ENCODE peak calls at places on chromosome 15, in seven cellular contexts. L is HCT116, D is HepG2, X is A549, R is K562, Y is SK-N-SH, J is GM12878. T is an unnamed sample.

GRCh38 chr15:87746333-87746732 is 510.2 kb downstream of the NTRK3 start:
- DNase-seq in L (no peak), D (no peak), X (no peak), R (no peak), Y (no peak), J (no peak), T (no peak)

GRCh38 chr15:51702710-51703109 is 21.4 kb downstream of the SCG3 start:
- DNase-seq in L (no peak), D (no peak), X (no peak), R (no peak), Y (no peak), J (no peak), T (no peak)

GRCh38 chr15:53739651-53740050 is 19.8 kb downstream of the WDR72 start:
- DNase-seq in L (no peak), D (no peak), X (no peak), R (no peak), Y (no peak), J (no peak), T (no peak)

GRCh38 chr15:82177291-82178010 is 85.1 kb downstream of the EFL1 start:
- DNase-seq in L (no peak), D (no peak), X (no peak), R (no peak), Y (no peak), J (no peak), T (no peak)

GRCh38 chr15:26767169-26767670 is 5.6 kb downstream of the GABRB3 start:
- DNase-seq in L (no peak), D (no peak), X (peak), R (no peak), Y (peak), J (no peak), T (no peak)

GRCh38 chr15:72201346-72202029 is 3.9 kb upstream of the GRAMD2A start:
- DNase-seq in L (no peak), D (no peak), X (no peak), R (no peak), Y (no peak), J (no peak), T (no peak)

GRCh38 chr15:40157748-40158447 is 3.0 kb upstream of the BUB1B start:
- DNase-seq in L (no peak), D (no peak), X (no peak), R (no peak), Y (no peak), J (no peak), T (no peak)

GRCh38 chr15:81642451-81642990 is 268.5 kb upstream of the TMC3 start:
- DNase-seq in L (no peak), D (no peak), X (no peak), R (no peak), Y (no peak), J (no peak), T (no peak)

GRCh38 chr15:77510066-77511044 is 89.7 kb downstream of the HMG20A start:
- DNase-seq in L (no peak), D (no peak), X (no peak), R (no peak), Y (no peak), J (no peak), T (no peak)

GRCh38 chr15:27561816-27562215 is 537.3 kb downstream of the OCA2 start:
- DNase-seq in L (no peak), D (no peak), X (no peak), R (no peak), Y (no peak), J (no peak), T (no peak)

GRCh38 chr15:57060799-57061198 is 142.4 kb downstream of the TCF12 start:
- DNase-seq in L (peak), D (peak), X (no peak), R (no peak), Y (no peak), J (no peak), T (peak)

GRCh38 chr15:43249236-43249635 is 17.5 kb downstream of the TGM5 start:
- DNase-seq in L (no peak), D (no peak), X (no peak), R (no peak), Y (no peak), J (no peak), T (no peak)

GRCh38 chr15:43251185-43251862 is 15.4 kb downstream of the TGM5 start:
- DNase-seq in L (no peak), D (no peak), X (no peak), R (no peak), Y (no peak), J (no peak), T (no peak)

GRCh38 chr15:43251863-43252241 is 14.9 kb downstream of the TGM5 start:
- DNase-seq in L (no peak), D (no peak), X (no peak), R (no peak), Y (no peak), J (peak), T (no peak)

GRCh38 chr15:43250785-43251184 is 15.9 kb downstream of the TGM5 start:
- DNase-seq in L (no peak), D (no peak), X (no peak), R (no peak), Y (no peak), J (no peak), T (no peak)

GRCh38 chr15:43249699-43250203 is 17.0 kb downstream of the TGM5 start:
- DNase-seq in L (no peak), D (no peak), X (no peak), R (no peak), Y (no peak), J (peak), T (no peak)
- TF ChIP-seq MAX in L (no peak), D (no peak), X (no peak), R (peak), Y (no peak), J (peak), T (no peak)

DNA sequence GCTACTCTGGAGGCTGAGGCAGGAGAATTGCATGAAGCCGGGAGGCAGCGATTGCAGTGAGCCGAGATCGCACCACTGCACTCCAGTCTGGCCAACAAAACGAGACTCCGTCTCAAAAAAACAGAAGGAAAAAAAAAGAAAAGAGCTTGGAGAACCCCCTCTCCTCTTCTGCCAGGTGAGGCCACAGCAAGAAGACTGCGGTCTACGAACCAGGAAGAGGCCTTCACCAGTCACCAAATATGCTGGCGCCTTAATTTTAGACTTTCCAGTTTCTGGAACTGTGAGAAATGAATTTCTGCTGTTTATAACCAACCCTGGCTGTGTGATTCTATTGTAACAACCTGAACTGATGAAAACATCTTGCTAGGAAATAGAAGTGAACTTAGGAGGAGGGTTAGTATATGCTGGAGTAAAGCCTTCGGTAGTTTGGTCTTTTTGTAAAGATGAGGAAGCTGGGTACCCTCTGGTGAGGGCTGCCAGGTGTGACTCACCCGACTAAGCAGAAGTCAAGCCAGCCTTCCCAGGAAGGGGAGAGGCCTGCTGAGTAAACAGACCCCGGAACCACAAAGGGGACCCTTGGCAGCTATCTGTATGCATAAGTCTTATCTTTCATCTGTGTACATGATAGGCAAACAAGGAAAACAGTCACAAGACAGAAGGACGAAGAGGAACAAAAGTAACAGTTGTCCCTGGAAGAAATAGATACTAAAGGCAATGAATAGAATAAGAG is 78.7 kb downstream of the KLF13 start:
- DNase-seq in L (no peak), D (peak), X (no peak), R (no peak), Y (no peak), J (no peak), T (peak)
- H3K4me2 ChIP-seq in L (peak), D (peak), X (no peak), R (no peak), Y (no peak), J (no peak), T (no peak)

DNA sequence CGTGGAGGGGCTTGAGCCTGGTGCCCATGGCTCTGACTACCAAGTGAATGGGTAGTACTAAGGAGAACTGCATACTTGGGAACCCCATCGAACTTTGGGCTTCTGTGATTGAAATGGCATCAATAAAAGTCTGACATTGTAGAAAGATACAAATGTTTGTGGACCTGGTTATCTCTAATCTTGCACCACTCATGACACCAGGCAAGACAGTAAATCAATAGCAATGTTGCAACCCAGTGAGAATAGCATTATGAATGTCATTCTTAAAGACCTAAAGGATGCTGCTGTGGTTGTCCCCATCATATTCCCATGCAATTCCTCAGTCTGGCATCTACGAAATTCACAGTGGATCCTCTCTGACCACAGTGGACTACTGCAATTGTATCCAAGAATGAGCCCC is 233.6 kb upstream of the LYSMD4 start:
- DNase-seq in L (no peak), D (no peak), X (no peak), R (no peak), Y (no peak), J (no peak), T (no peak)
- H3K27ac ChIP-seq in L (no peak), D (no peak), X (no peak), R (no peak), Y (no peak), J (no peak), T (no peak)

GRCh38 chr15:80480909-80481308 is 76.7 kb downstream of the ARNT2 start:
- DNase-seq in L (no peak), D (no peak), X (no peak), R (no peak), Y (no peak), J (no peak), T (no peak)
- TF ChIP-seq MAX in L (no peak), D (no peak), X (no peak), R (no peak), Y (no peak), J (no peak), T (no peak)

DNA sequence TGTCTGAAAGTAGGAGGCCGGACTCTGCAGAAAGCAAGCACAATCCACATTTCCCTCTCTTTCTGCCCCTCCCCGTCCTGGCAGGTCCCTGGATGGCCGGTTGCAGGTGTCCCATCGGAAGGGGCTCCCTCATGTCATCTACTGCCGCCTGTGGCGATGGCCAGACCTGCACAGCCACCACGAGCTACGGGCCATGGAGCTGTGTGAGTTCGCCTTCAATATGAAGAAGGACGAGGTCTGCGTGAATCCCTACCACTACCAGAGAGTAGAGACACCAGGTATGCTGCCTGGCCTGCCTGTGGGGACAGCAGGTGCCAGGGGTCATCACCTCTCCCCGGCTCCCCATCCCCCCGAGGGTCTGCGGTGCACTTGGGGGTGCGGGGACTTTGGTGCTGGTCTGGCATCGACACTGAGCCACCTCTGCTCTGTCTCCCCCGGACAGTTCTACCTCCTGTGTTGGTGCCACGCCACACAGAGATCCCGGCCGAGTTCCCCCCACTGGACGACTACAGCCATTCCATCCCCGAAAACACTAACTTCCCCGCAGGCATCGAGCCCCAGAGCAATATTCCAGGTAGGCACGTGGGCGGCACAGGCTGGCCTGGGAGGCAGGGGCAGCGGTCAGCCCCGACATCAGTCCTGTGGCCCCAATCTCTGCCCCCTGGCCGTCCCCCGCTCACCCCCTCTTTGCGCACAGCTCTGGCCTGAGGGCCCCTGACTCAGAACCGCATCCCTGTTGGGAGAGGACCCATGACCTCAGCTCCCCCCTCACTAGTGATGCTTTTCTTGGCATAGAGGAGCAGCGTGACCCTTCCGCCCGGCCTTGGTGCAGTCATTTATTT is 89.4 kb downstream of the AAGAB start:
- DNase-seq in L (no peak), D (no peak), X (no peak), R (no peak), Y (no peak), J (no peak), T (peak)
- H3K4me2 ChIP-seq in L (no peak), D (no peak), X (no peak), R (no peak), Y (no peak), J (no peak), T (peak)

DNA sequence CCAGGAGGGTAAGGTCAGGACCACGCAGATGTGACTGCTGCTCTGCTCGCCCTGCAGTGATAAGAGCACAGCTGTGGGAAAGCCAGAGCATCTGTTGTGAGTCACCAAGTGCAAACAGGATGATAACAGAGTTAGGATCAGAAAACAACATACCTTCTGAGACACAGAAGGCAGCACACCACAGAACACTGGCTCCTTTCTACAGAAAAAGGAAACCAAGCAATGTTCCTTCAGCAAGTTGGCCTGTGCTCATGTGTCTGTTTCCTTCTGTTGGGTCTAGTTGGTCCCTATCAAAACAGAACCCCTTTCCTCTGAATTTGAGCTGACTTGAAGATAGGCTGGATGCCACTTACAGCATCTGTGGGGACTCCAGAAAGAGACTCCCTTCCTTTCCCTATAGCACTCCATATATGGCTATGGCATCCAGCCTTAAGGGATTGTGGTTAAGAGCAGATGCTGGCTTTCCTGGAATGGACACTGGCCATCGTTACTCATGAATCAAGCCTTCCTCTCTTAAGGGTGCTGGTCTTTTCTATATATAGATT is 440.7 kb upstream of the THBS1 start:
- DNase-seq in L (no peak), D (peak), X (peak), R (peak), Y (peak), J (no peak), T (peak)
- H3K27ac ChIP-seq in L (no peak), D (no peak), X (peak), R (peak), Y (peak), J (no peak), T (peak)

GRCh38 chr15:60004019-60004845 is at the start of gene FOXB1:
- DNase-seq in L (no peak), D (no peak), X (no peak), R (no peak), Y (peak), J (no peak), T (no peak)
- TF ChIP-seq MAX in L (no peak), D (no peak), X (no peak), R (no peak), Y (no peak), J (no peak), T (no peak)